ENCODE peak calls at places on chromosomes 11 and 22, in four cellular contexts. W, C, A and E are unnamed samples.
A peak's percentile ranks its signal among the peaks of the same experiment; 100 is the strongest.

GRCh38 chr11:8942518-8943066 is at the start of gene ASCL3:
- DNase-seq in W (no peak), C (no peak), A (no peak), E (no peak)

GRCh38 chr11:71207563-71207962 is 44.8 kb downstream of the SHANK2 start:
- DNase-seq in W (no peak), C (no peak), A (no peak), E (no peak)

GRCh38 chr22:37999640-38000272 is 15.4 kb upstream of the SOX10 start:
- DNase-seq in W (peak; percentile 53), C (no peak), A (no peak), E (no peak)

GRCh38 chr22:39954584-39955055 is 5.6 kb upstream of the TMA7B start:
- DNase-seq in W (peak; percentile 88), C (no peak), A (no peak), E (no peak)

GRCh38 chr11:93905384-93905783 is 55.0 kb upstream of the VSTM5 start:
- DNase-seq in W (peak; percentile 26), C (no peak), A (no peak), E (no peak)

GRCh38 chr22:38755911-38756532 is at the start of gene SUN2:
- DNase-seq in W (peak; percentile 82), C (peak; percentile 94), A (peak; percentile 95), E (peak; percentile 93)

GRCh38 chr11:35621620-35622019 is 3.4 kb downstream of the FJX1 start:
- DNase-seq in W (no peak), C (no peak), A (no peak), E (no peak)

GRCh38 chr11:6258571-6258998 is 1.1 kb upstream of the CCKBR start:
- DNase-seq in W (no peak), C (no peak), A (no peak), E (no peak)

GRCh38 chr11:12159351-12160099 is 49.1 kb downstream of the MICAL2 start:
- DNase-seq in W (peak; percentile 96), C (peak; percentile 66), A (no peak), E (no peak)

GRCh38 chr11:86918943-86919342 is 36.3 kb downstream of the FZD4 start:
- DNase-seq in W (no peak), C (no peak), A (no peak), E (no peak)

GRCh38 chr11:99199336-99199735 is 178.6 kb downstream of the CNTN5 start:
- DNase-seq in W (no peak), C (no peak), A (no peak), E (no peak)

GRCh38 chr22:46788426-46789168 is 26.1 kb downstream of the TBC1D22A start:
- DNase-seq in W (no peak), C (no peak), A (no peak), E (no peak)

GRCh38 chr11:104337273-104337672 is 173.3 kb upstream of the PDGFD start:
- DNase-seq in W (no peak), C (no peak), A (no peak), E (no peak)

GRCh38 chr11:77761481-77761880 is 59.0 kb downstream of the RSF1 start:
- DNase-seq in W (no peak), C (no peak), A (no peak), E (no peak)

GRCh38 chr22:24834845-24835570 is 29.0 kb downstream of the SGSM1 start:
- DNase-seq in W (peak; percentile 16), C (no peak), A (no peak), E (no peak)

GRCh38 chr11:45919276-45919675 is 1.6 kb upstream of the PEX16 start:
- DNase-seq in W (no peak), C (no peak), A (no peak), E (no peak)

GRCh38 chr11:130641884-130642283 is 193.4 kb downstream of the ADAMTS15 start:
- DNase-seq in W (no peak), C (no peak), A (no peak), E (no peak)

GRCh38 chr11:95148421-95148820 is 58.8 kb downstream of the ENDOD1 start:
- DNase-seq in W (no peak), C (no peak), A (no peak), E (no peak)

GRCh38 chr22:33405194-33405593 is 347.0 kb upstream of the SYN3 start:
- DNase-seq in W (no peak), C (no peak), A (peak; percentile 23), E (no peak)

GRCh38 chr11:459511-460220 is 9.6 kb downstream of the PTDSS2 start:
- DNase-seq in W (no peak), C (no peak), A (peak; percentile 16), E (no peak)

GRCh38 chr11:56688554-56688953 is 10.3 kb upstream of the OR9G1 start:
- DNase-seq in W (no peak), C (no peak), A (no peak), E (no peak)

GRCh38 chr11:31240340-31240904 is 129.1 kb downstream of the DCDC1 start:
- DNase-seq in W (peak; percentile 70), C (no peak), A (no peak), E (no peak)

GRCh38 chr22:30626413-30626812 is 9.2 kb upstream of the SLC35E4 start:
- DNase-seq in W (no peak), C (no peak), A (no peak), E (no peak)

GRCh38 chr11:36469881-36470802 is 39.9 kb downstream of the TRAF6 start:
- DNase-seq in W (peak; percentile 37), C (no peak), A (no peak), E (no peak)

GRCh38 chr22:48434156-48434867 is 1393.4 kb downstream of the BRD1 start:
- DNase-seq in W (no peak), C (no peak), A (no peak), E (no peak)

GRCh38 chr11:32705309-32706033 is 89.0 kb downstream of the CCDC73 start:
- DNase-seq in W (no peak), C (no peak), A (no peak), E (no peak)

GRCh38 chr22:40898850-40899357 is 37.0 kb upstream of the DNAJB7 start:
- DNase-seq in W (peak; percentile 78), C (no peak), A (no peak), E (no peak)

GRCh38 chr11:9757809-9758675 is 94.2 kb downstream of the SWAP70 start:
- DNase-seq in W (peak; percentile 73), C (peak; percentile 90), A (peak; percentile 90), E (peak; percentile 84)

GRCh38 chr11:25596701-25597100 is 735.2 kb upstream of the ANO3 start:
- DNase-seq in W (no peak), C (no peak), A (no peak), E (no peak)
- H3K4me1 ChIP-seq in W (no peaks in the 10 kb centered on the region), C (no peaks in the 10 kb centered on the region), A (no peaks in the 10 kb centered on the region), E (no peaks in the 10 kb centered on the region)

GRCh38 chr11:48054994-48055291 is 74.6 kb downstream of the PTPRJ start:
- DNase-seq in W (no peak), C (peak; percentile 65), A (no peak), E (no peak)

GRCh38 chr11:48056325-48057183 is 76.2 kb downstream of the PTPRJ start:
- DNase-seq in W (no peak), C (no peak), A (no peak), E (no peak)

GRCh38 chr11:48052183-48053040 is 72.1 kb downstream of the PTPRJ start:
- DNase-seq in W (peak; percentile 21), C (peak; percentile 86), A (no peak), E (no peak)

GRCh38 chr11:48058064-48058463 is 77.7 kb downstream of the PTPRJ start:
- DNase-seq in W (no peak), C (no peak), A (no peak), E (no peak)

DNA sequence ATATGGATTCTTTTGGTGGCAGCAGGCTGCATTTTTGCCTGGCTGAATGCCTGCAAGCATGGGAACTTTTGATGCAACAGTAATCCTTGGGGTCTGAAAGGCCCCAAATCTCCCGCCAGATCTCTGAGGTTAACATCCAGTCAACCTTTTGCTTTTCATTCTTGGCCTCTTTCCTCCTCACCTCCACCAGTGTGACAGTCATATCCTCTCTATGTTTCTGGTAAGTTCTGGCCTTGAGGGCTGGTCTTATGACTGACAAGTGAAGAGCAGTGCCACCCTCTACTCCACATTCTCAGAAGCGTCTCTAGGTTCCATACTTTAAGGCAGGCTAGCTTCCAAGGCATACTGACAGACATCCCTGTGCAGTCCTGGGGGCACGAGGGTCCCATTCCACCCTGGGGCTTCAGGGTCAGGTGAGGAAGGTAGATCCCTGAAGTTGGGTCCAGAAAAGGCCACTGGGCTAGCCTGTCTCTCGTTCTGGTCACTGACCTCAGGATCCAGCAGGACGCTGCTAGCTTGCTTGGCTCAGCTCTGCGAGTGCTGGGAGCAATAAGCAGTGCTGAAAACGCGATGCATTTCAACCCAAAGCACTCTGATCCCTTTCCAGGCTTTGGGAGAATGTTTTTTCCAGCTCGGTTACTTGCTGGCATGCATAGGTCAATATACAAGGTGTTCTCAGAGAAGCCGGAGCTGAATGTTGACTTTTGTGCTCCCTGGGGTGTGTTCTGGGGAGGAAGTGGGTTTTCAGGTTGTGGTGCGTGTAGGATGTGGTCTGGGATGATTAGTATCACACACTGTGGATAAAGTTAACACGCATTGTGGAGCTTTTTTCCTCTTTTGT is 75.2 kb downstream of the PTPRJ start:
- DNase-seq in W (no peak), C (peak; percentile 79), A (no peak), E (peak; percentile 46)
- H3K27ac ChIP-seq in W (no peak overlapping the region), C (peak overlapping the region; percentile 72), A (no peak overlapping the region), E (peak overlapping the region; percentile 48)

DNA sequence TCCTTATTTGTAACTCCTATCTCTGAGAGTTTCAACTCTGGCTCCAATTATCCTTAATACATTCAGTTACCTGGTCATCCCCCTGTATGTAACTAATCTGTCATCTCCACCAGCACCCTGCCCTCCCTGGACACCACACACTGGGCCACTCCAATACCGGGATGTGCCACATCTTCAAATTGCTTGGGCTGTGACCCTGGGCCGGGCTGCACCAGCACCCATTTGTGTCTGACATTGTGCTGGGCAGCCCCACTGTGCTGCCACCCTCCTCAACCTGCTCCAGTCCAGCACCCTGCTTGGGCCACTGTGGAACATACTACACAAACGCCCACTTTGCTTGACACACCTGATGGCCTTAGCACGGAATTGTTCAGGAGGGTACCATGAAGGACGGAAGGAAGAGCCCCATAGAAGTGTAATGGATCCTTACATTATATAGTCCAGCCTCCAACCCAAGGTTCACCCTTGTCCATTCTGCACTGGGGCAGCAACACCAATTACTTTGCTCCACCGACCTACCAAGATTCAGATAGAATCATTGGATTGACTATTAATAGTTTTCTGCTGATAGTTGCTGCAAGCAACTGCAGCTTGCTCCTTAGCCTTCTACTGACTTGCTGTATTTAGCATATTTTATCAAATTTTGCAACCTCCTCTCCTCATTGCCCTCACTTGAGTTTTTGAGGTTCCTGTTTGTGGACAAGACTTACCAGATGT is 2.0 kb upstream of the USP18 start:
- DNase-seq in W (no peak), C (no peak), A (no peak), E (no peak)
- H3K4me1 ChIP-seq in W (peaks cover 4% of the 10 kb centered on the region), C (peaks cover 20% of the 10 kb centered on the region), A (peaks cover 21% of the 10 kb centered on the region), E (peaks cover 4% of the 10 kb centered on the region)

GRCh38 chr11:113506461-113506860 is 31.3 kb upstream of the DRD2 start:
- DNase-seq in W (no peak), C (no peak), A (no peak), E (no peak)
- H3K27ac ChIP-seq in W (no peak overlapping the region), C (no peak overlapping the region), A (no peak overlapping the region), E (no peak overlapping the region)

DNA sequence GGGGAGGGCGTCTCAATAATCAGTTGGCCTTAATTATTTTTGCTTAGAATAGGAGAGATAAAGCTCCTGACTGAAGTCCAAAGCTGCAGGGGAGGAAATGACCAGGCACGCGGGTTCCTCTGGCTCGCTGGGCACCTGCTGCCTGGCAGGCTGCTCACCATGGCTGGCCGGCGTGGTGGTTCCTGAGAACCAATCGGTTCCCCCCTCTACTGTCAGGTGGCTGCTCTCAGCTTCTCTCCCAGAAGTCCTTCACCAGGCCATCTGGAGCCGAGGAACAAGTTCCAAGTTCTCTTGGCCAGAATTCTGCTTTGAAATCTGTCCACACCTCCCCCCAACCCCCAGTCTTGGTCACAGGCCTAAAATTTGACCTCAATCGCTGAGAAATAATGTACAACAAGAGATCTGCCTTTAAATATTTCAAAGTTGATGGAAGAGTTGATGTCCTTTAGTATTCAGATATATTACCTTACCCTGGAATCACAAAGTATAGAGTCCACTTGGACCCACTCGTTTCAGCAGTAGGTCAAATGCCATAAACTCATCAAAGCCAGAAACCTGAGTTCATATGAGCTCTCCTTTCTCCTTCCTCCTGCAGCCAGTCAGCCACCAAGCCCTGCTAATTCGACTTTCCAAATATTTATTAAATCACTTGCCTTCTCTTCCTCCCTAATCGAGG is 25.2 kb downstream of the EXPH5 start:
- DNase-seq in W (peak; percentile 29), C (no peak), A (peak; percentile 16), E (no peak)
- H3K4me1 ChIP-seq in W (no peaks in the 10 kb centered on the region), C (no peaks in the 10 kb centered on the region), A (no peaks in the 10 kb centered on the region), E (no peaks in the 10 kb centered on the region)